ENCODE peak calls at places on chromosome 13, in six cellular contexts. M is cardiac fibroblast, I is astrocyte of the cerebellum, Y is kidney epithelial cell, J is lower leg skin, E is tibial artery. S is an unnamed sample.
A peak's percentile ranks its signal among the peaks of the same experiment; 100 is the strongest.

GRCh38 chr13:38417727-38418126 is 68.1 kb downstream of the UFM1 start:
- DNase-seq in M (no peak), I (no peak), Y (no peak), J (no peak), E (no peak), S (no peak)

GRCh38 chr13:43422061-43422460 is 364.7 kb downstream of the ENOX1 start:
- DNase-seq in M (no peak), I (no peak), Y (no peak), J (no peak), E (no peak), S (no peak)

GRCh38 chr13:18948012-18948663 is 233.5 kb downstream of the TUBA3C start:
- DNase-seq in M (no peak), I (no peak), Y (no peak), J (no peak), E (no peak), S (no peak)

GRCh38 chr13:59710416-59710815 is 453.3 kb downstream of the DIAPH3 start:
- DNase-seq in M (no peak), I (no peak), Y (no peak), J (no peak), E (no peak), S (no peak)

GRCh38 chr13:76596216-76596615 is 290.0 kb downstream of the KCTD12 start:
- DNase-seq in M (no peak), I (no peak), Y (no peak), J (no peak), E (no peak), S (no peak)

GRCh38 chr13:29255567-29255966 is 339.9 kb downstream of the SLC7A1 start:
- DNase-seq in M (no peak), I (no peak), Y (no peak), J (no peak), E (no peak), S (no peak)

GRCh38 chr13:25874907-25875306 is 176.9 kb downstream of the SHISA2 start:
- DNase-seq in M (no peak), I (no peak), Y (no peak), J (no peak), E (no peak), S (no peak)

GRCh38 chr13:95714142-95714832 is 37.3 kb downstream of the DNAJC3 start:
- DNase-seq in M (peak; percentile 59), I (peak; percentile 43), Y (peak; percentile 75), J (no peak), E (no peak), S (no peak)

GRCh38 chr13:98222081-98222554 is 45.0 kb upstream of the RNF113B start:
- DNase-seq in M (peak; percentile 43), I (peak; percentile 48), Y (no peak), J (no peak), E (no peak), S (no peak)

GRCh38 chr13:104594801-104595200 is 1528.6 kb upstream of the SLC10A2 start:
- DNase-seq in M (no peak), I (peak; percentile 80), Y (no peak), J (no peak), E (no peak), S (peak; percentile 18)

GRCh38 chr13:97015661-97016350 is 21.5 kb upstream of the OXGR1 start:
- DNase-seq in M (no peak), I (no peak), Y (no peak), J (no peak), E (no peak), S (no peak)

GRCh38 chr13:112940236-112940635 is 28.8 kb upstream of the MCF2L start:
- DNase-seq in M (no peak), I (no peak), Y (no peak), J (no peak), E (no peak), S (no peak)

GRCh38 chr13:84430441-84430840 is 548.2 kb upstream of the SLITRK1 start:
- DNase-seq in M (peak; percentile 2), I (no peak), Y (no peak), J (no peak), E (no peak), S (no peak)

GRCh38 chr13:95275322-95276118 is 25.7 kb downstream of the ABCC4 start:
- DNase-seq in M (peak; percentile 40), I (no peak), Y (no peak), J (no peak), E (no peak), S (peak; percentile 84)

GRCh38 chr13:28047784-28048388 is 52.5 kb downstream of the FLT3 start:
- DNase-seq in M (no peak), I (no peak), Y (peak; percentile 44), J (no peak), E (no peak), S (no peak)

GRCh38 chr13:42580644-42581043 is 6.7 kb downstream of the TNFSF11 start:
- DNase-seq in M (no peak), I (no peak), Y (no peak), J (no peak), E (no peak), S (no peak)

GRCh38 chr13:23790591-23791170 is 98.5 kb downstream of the MIPEP start:
- DNase-seq in M (peak; percentile 95), I (peak; percentile 84), Y (no peak), J (no peak), E (no peak), S (no peak)

GRCh38 chr13:30257433-30258099 is 49.8 kb downstream of the KATNAL1 start:
- DNase-seq in M (no peak), I (peak; percentile 13), Y (peak; percentile 12), J (no peak), E (no peak), S (no peak)

GRCh38 chr13:30125422-30126073 is 181.8 kb downstream of the KATNAL1 start:
- DNase-seq in M (peak; percentile 94), I (peak; percentile 89), Y (peak; percentile 84), J (peak; percentile 80), E (no peak), S (peak; percentile 68)

GRCh38 chr13:98059276-98059675 is 83.6 kb upstream of the FARP1 start:
- DNase-seq in M (no peak), I (no peak), Y (no peak), J (no peak), E (no peak), S (no peak)

GRCh38 chr13:19782049-19782726 is 557 bp downstream of the PSPC1 start:
- DNase-seq in M (peak; percentile 63), I (no peak), Y (no peak), J (peak; percentile 30), E (peak; percentile 50), S (no peak)

GRCh38 chr13:44876782-44877324 is 112.4 kb downstream of the NUFIP1 start:
- DNase-seq in M (no peak), I (no peak), Y (no peak), J (no peak), E (no peak), S (no peak)

GRCh38 chr13:44884076-44884729 is 105.1 kb downstream of the NUFIP1 start:
- DNase-seq in M (peak; percentile 81), I (no peak), Y (no peak), J (no peak), E (no peak), S (no peak)

GRCh38 chr13:44874176-44874575 is 115.1 kb downstream of the NUFIP1 start:
- DNase-seq in M (no peak), I (no peak), Y (no peak), J (no peak), E (no peak), S (no peak)

GRCh38 chr13:44874886-44875630 is 114.2 kb downstream of the NUFIP1 start:
- DNase-seq in M (no peak), I (no peak), Y (no peak), J (no peak), E (no peak), S (no peak)

GRCh38 chr13:44879452-44880058 is 109.7 kb downstream of the NUFIP1 start:
- DNase-seq in M (peak; percentile 77), I (no peak), Y (no peak), J (no peak), E (no peak), S (no peak)
- TF ChIP-seq CTCF in M (peak; percentile 67), I (peak; percentile 48), Y (peak; percentile 58), J (no peak), E (peak; percentile 38), S (peak; percentile 49)

DNA sequence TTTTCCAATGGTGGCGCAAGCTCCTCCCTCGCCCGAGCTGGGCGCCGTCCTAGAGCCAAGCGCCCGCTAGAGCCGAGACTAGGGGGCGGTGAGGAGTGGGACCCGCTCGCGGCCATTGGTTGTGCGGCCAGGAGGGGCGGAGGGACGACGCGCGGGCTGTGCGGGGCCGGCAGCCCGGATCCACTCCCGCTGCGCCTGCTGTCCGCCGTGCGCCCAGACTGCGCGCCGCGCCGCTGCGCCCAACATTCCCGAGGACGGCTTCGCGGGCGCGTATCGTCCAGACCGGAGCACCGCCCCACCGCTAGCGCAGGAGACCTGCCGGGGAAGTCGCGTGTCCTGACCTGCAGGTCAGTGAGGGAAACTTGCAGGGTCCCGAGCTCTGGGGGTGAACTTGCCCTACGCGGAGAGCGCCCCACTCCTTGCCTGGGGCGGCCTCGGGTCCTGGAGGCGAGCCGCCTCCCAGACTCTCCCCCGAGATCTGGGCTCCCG is at the start of gene SERTM1:
- DNase-seq in M (peak; percentile 7), I (no peak), Y (no peak), J (no peak), E (no peak), S (peak; percentile 16)
- H3K4me3 ChIP-seq in M (no peak within 1 kb of the TSS), I (peak within 1 kb of the TSS; percentile 48), Y (peak within 1 kb of the TSS; percentile 36), J (no peak within 1 kb of the TSS), E (no peak within 1 kb of the TSS), S (peak within 1 kb of the TSS; percentile 52)

DNA sequence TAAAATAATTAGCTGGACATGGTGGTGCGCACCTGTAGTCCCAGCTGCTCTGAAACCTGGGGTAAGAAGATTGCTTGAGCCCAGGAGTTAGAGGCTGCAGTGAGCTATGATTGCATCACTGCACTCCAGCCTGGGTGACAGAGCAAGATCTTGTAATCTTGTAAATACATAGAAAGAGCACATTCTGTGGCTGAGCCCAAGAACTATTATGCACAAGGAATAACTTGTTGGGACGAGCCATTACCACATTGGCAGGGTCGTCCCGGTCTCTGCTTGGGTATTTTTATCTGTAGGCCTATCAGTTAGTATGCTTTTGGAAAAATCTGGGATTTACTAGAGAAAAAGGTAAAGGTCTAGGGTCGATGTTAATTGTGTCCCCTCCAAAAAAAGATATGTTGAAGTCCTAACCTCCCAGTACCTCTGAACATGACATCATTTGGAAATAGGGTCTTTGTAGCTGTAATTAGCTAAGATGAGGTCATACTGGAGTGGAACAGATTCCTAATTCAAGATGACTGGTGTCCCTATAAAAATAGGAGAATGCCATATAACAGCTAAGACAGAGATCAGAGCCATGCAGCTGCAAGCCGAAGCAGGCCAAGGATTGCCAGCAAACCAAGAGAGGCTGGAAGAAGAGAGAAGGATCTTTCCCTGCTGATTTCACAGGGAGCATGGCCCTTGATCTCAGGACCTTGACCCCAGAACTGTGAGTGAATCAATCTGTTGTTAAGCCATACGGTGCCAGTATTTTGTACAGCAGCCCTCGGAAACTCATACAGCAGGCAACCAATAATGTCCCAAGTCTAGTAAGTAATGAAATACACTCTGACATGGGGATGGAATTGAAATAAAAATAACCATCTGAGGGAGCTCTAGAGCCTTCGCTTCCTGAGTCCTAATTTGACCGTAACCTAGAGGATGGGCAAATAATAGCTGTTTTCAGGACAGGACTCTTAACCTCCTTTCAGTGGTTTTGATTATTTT is 77.0 kb downstream of the TM9SF2 start:
- DNase-seq in M (peak; percentile 16), I (no peak), Y (no peak), J (no peak), E (no peak), S (no peak)
- TF ChIP-seq CTCF in M (peak; percentile 33), I (peak; percentile 41), Y (no peak), J (no peak), E (peak; percentile 40), S (peak; percentile 29)

DNA sequence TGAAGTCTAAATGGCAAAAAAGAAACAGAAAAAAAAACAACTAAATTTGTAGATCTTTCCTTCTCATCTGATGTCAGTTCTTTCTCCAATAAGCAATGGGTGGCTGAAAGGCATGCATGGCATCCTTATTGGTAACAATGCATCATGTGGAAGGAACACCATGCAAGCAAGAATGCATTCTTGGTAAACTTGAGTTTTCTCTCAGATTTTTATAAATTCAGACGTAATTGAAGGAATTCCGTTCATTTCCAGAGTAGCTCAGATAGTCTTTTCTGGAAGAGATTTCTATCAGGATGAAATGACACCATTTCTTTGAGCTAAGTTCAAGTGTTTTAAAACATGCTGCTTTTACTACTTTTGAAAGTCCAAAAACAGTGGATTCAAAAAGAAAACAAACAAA is 373.0 kb downstream of the COG6 start:
- DNase-seq in M (no peak), I (no peak), Y (no peak), J (no peak), E (no peak), S (no peak)
- H3K4me3 ChIP-seq in M (no peak overlapping the region), I (no peak overlapping the region), Y (no peak overlapping the region), J (no peak overlapping the region), E (no peak overlapping the region), S (no peak overlapping the region)